ENCODE peak calls at places on chromosomes 16 and 17, in eight cellular contexts. One of them, this sample, is unnamed.
A peak's percentile ranks its signal among the peaks of the same experiment; 100 is the strongest.

GRCh38 chr17:73342057-73342522 is 30.3 kb upstream of the CDC42EP4 start:
- DNase-seq in HCT116: no peak
- DNase-seq in iris pigment epithelial cell: peak; percentile 93
- DNase-seq in left ventricle myocardium inferior: peak; percentile 53
- DNase-seq in memory B cell: no peak
- DNase-seq in Caki2: peak; percentile 87
- DNase-seq in NCI-H1105 treated with DMSO at 0.1 percent for 48 hours: no peak
- DNase-seq in H54: peak; percentile 92
- DNase-seq in this sample: peak; percentile 77

GRCh38 chr17:7884581-7885356 is 3.8 kb upstream of the CHD3 start:
- DNase-seq in HCT116: no peak
- DNase-seq in iris pigment epithelial cell: no peak
- DNase-seq in left ventricle myocardium inferior: no peak
- DNase-seq in memory B cell: peak; percentile 11
- DNase-seq in Caki2: no peak
- DNase-seq in NCI-H1105 treated with DMSO at 0.1 percent for 48 hours: no peak
- DNase-seq in H54: no peak
- DNase-seq in this sample: no peak

GRCh38 chr16:85935957-85936760 is 37.2 kb downstream of the IRF8 start:
- DNase-seq in HCT116: no peak
- DNase-seq in iris pigment epithelial cell: peak; percentile 47
- DNase-seq in left ventricle myocardium inferior: no peak
- DNase-seq in memory B cell: peak; percentile 76
- DNase-seq in Caki2: no peak
- DNase-seq in NCI-H1105 treated with DMSO at 0.1 percent for 48 hours: no peak
- DNase-seq in H54: no peak
- DNase-seq in this sample: no peak

GRCh38 chr17:78653382-78653781 is 76.2 kb upstream of the DNAH17 start:
- DNase-seq in HCT116: no peak
- DNase-seq in iris pigment epithelial cell: peak; percentile 83
- DNase-seq in left ventricle myocardium inferior: no peak
- DNase-seq in memory B cell: no peak
- DNase-seq in Caki2: no peak
- DNase-seq in NCI-H1105 treated with DMSO at 0.1 percent for 48 hours: no peak
- DNase-seq in H54: no peak
- DNase-seq in this sample: no peak

GRCh38 chr17:10217916-10218315 is 19.5 kb upstream of the GAS7 start:
- DNase-seq in HCT116: no peak
- DNase-seq in iris pigment epithelial cell: peak; percentile 27
- DNase-seq in left ventricle myocardium inferior: no peak
- DNase-seq in memory B cell: no peak
- DNase-seq in Caki2: no peak
- DNase-seq in NCI-H1105 treated with DMSO at 0.1 percent for 48 hours: no peak
- DNase-seq in H54: no peak
- DNase-seq in this sample: no peak

GRCh38 chr16:71214771-71215381 is 15.6 kb downstream of the HYDIN start:
- DNase-seq in HCT116: peak; percentile 4
- DNase-seq in iris pigment epithelial cell: peak; percentile 2
- DNase-seq in left ventricle myocardium inferior: no peak
- DNase-seq in memory B cell: no peak
- DNase-seq in Caki2: peak; percentile 10
- DNase-seq in NCI-H1105 treated with DMSO at 0.1 percent for 48 hours: peak; percentile 69
- DNase-seq in H54: no peak
- DNase-seq in this sample: no peak

GRCh38 chr16:74563828-74564263 is 43.1 kb downstream of the GLG1 start:
- DNase-seq in HCT116: peak; percentile 59
- DNase-seq in iris pigment epithelial cell: peak; percentile 75
- DNase-seq in left ventricle myocardium inferior: no peak
- DNase-seq in memory B cell: no peak
- DNase-seq in Caki2: peak; percentile 61
- DNase-seq in NCI-H1105 treated with DMSO at 0.1 percent for 48 hours: no peak
- DNase-seq in H54: peak; percentile 13
- DNase-seq in this sample: no peak

GRCh38 chr16:4087990-4088577 is 28.2 kb downstream of the ADCY9 start:
- DNase-seq in HCT116: no peak
- DNase-seq in iris pigment epithelial cell: no peak
- DNase-seq in left ventricle myocardium inferior: no peak
- DNase-seq in memory B cell: no peak
- DNase-seq in Caki2: no peak
- DNase-seq in NCI-H1105 treated with DMSO at 0.1 percent for 48 hours: no peak
- DNase-seq in H54: no peak
- DNase-seq in this sample: no peak

GRCh38 chr17:12887088-12887487 is 97.8 kb downstream of the ARHGAP44 start:
- DNase-seq in HCT116: no peak
- DNase-seq in iris pigment epithelial cell: no peak
- DNase-seq in left ventricle myocardium inferior: no peak
- DNase-seq in memory B cell: no peak
- DNase-seq in Caki2: no peak
- DNase-seq in NCI-H1105 treated with DMSO at 0.1 percent for 48 hours: no peak
- DNase-seq in H54: no peak
- DNase-seq in this sample: no peak

GRCh38 chr16:89104930-89105571 is 11.4 kb downstream of the ACSF3 start:
- DNase-seq in HCT116: no peak
- DNase-seq in iris pigment epithelial cell: no peak
- DNase-seq in left ventricle myocardium inferior: no peak
- DNase-seq in memory B cell: no peak
- DNase-seq in Caki2: no peak
- DNase-seq in NCI-H1105 treated with DMSO at 0.1 percent for 48 hours: no peak
- DNase-seq in H54: no peak
- DNase-seq in this sample: no peak

GRCh38 chr17:57955183-57955952 is at the start of gene CUEDC1:
- DNase-seq in HCT116: no peak
- DNase-seq in iris pigment epithelial cell: peak; percentile 62
- DNase-seq in left ventricle myocardium inferior: peak; percentile 87
- DNase-seq in memory B cell: peak; percentile 51
- DNase-seq in Caki2: peak; percentile 23
- DNase-seq in NCI-H1105 treated with DMSO at 0.1 percent for 48 hours: peak; percentile 33
- DNase-seq in H54: peak; percentile 84
- DNase-seq in this sample: peak; percentile 33

GRCh38 chr16:80105160-80105559 is 435.6 kb upstream of the DYNLRB2 start:
- DNase-seq in HCT116: no peak
- DNase-seq in iris pigment epithelial cell: no peak
- DNase-seq in left ventricle myocardium inferior: no peak
- DNase-seq in memory B cell: no peak
- DNase-seq in Caki2: no peak
- DNase-seq in NCI-H1105 treated with DMSO at 0.1 percent for 48 hours: no peak
- DNase-seq in H54: no peak
- DNase-seq in this sample: no peak

GRCh38 chr17:7477392-7478275 is 1.8 kb downstream of the ZBTB4 start:
- DNase-seq in HCT116: no peak
- DNase-seq in iris pigment epithelial cell: peak; percentile 86
- DNase-seq in left ventricle myocardium inferior: no peak
- DNase-seq in memory B cell: no peak
- DNase-seq in Caki2: no peak
- DNase-seq in NCI-H1105 treated with DMSO at 0.1 percent for 48 hours: no peak
- DNase-seq in H54: no peak
- DNase-seq in this sample: no peak

GRCh38 chr17:4553669-4554068 is 1.5 kb downstream of the MYBBP1A start:
- DNase-seq in HCT116: no peak
- DNase-seq in iris pigment epithelial cell: no peak
- DNase-seq in left ventricle myocardium inferior: no peak
- DNase-seq in memory B cell: no peak
- DNase-seq in Caki2: no peak
- DNase-seq in NCI-H1105 treated with DMSO at 0.1 percent for 48 hours: no peak
- DNase-seq in H54: no peak
- DNase-seq in this sample: no peak

GRCh38 chr17:64964796-64965195 is 45.5 kb upstream of the LRRC37A3 start:
- DNase-seq in HCT116: no peak
- DNase-seq in iris pigment epithelial cell: peak; percentile 16
- DNase-seq in left ventricle myocardium inferior: no peak
- DNase-seq in memory B cell: no peak
- DNase-seq in Caki2: peak; percentile 74
- DNase-seq in NCI-H1105 treated with DMSO at 0.1 percent for 48 hours: no peak
- DNase-seq in H54: no peak
- DNase-seq in this sample: no peak

GRCh38 chr17:79542718-79543117 is 68.1 kb downstream of the RBFOX3 start:
- DNase-seq in HCT116: no peak
- DNase-seq in iris pigment epithelial cell: no peak
- DNase-seq in left ventricle myocardium inferior: no peak
- DNase-seq in memory B cell: no peak
- DNase-seq in Caki2: no peak
- DNase-seq in NCI-H1105 treated with DMSO at 0.1 percent for 48 hours: no peak
- DNase-seq in H54: no peak
- DNase-seq in this sample: no peak

GRCh38 chr16:50699345-50700159 is 6.1 kb downstream of the NOD2 start:
- DNase-seq in HCT116: no peak
- DNase-seq in iris pigment epithelial cell: peak; percentile 53
- DNase-seq in left ventricle myocardium inferior: no peak
- DNase-seq in memory B cell: no peak
- DNase-seq in Caki2: no peak
- DNase-seq in NCI-H1105 treated with DMSO at 0.1 percent for 48 hours: no peak
- DNase-seq in H54: no peak
- DNase-seq in this sample: no peak

GRCh38 chr17:67260051-67260987 is 15.3 kb upstream of the HELZ start:
- DNase-seq in HCT116: no peak
- DNase-seq in iris pigment epithelial cell: peak; percentile 93
- DNase-seq in left ventricle myocardium inferior: no peak
- DNase-seq in memory B cell: no peak
- DNase-seq in Caki2: no peak
- DNase-seq in NCI-H1105 treated with DMSO at 0.1 percent for 48 hours: no peak
- DNase-seq in H54: no peak
- DNase-seq in this sample: no peak